ENCODE peak calls at places on chromosome 13, in six cellular contexts. One of them, this sample, is unnamed.

GRCh38 chr13:82330499-82330898 is 1551.8 kb downstream of the SLITRK1 start:
- DNase-seq in fibroblast of lung: peak
- DNase-seq in left lung: no peak
- DNase-seq in A549: peak
- DNase-seq in hepatocyte: no peak
- DNase-seq in heart left ventricle: no peak
- DNase-seq in this sample: no peak

GRCh38 chr13:102295316-102296048 is 106.4 kb downstream of the FGF14 start:
- DNase-seq in heart left ventricle: no peak
- DNase-seq in A549: no peak
- DNase-seq in hepatocyte: no peak
- DNase-seq in fibroblast of lung: peak
- DNase-seq in left lung: no peak
- DNase-seq in this sample: no peak

GRCh38 chr13:68908879-68909278 is 1198.7 kb upstream of the ATXN8OS start:
- DNase-seq in hepatocyte: no peak
- DNase-seq in left lung: no peak
- DNase-seq in A549: no peak
- DNase-seq in fibroblast of lung: no peak
- DNase-seq in heart left ventricle: no peak
- DNase-seq in this sample: no peak

GRCh38 chr13:107392205-107392604 is 823.1 kb downstream of the LIG4 start:
- DNase-seq in fibroblast of lung: no peak
- DNase-seq in heart left ventricle: no peak
- DNase-seq in left lung: no peak
- DNase-seq in A549: no peak
- DNase-seq in hepatocyte: no peak
- DNase-seq in this sample: no peak

GRCh38 chr13:63497601-63498000 is 2082.0 kb upstream of the PCDH20 start:
- DNase-seq in A549: no peak
- DNase-seq in fibroblast of lung: peak
- DNase-seq in hepatocyte: no peak
- DNase-seq in left lung: no peak
- DNase-seq in heart left ventricle: no peak
- DNase-seq in this sample: no peak

GRCh38 chr13:32272021-32272695 is 43.0 kb downstream of the ZAR1L start:
- DNase-seq in A549: no peak
- DNase-seq in hepatocyte: no peak
- DNase-seq in left lung: no peak
- DNase-seq in heart left ventricle: no peak
- DNase-seq in fibroblast of lung: no peak
- DNase-seq in this sample: no peak

GRCh38 chr13:98214008-98214643 is 37.1 kb upstream of the RNF113B start:
- DNase-seq in left lung: no peak
- DNase-seq in hepatocyte: peak
- DNase-seq in fibroblast of lung: peak
- DNase-seq in heart left ventricle: no peak
- DNase-seq in A549: no peak
- DNase-seq in this sample: no peak

GRCh38 chr13:19864339-19865309 is 1.2 kb upstream of the ZMYM5 start:
- DNase-seq in left lung: peak
- DNase-seq in A549: peak
- DNase-seq in heart left ventricle: peak
- DNase-seq in fibroblast of lung: peak
- DNase-seq in hepatocyte: peak
- DNase-seq in this sample: peak

DNA sequence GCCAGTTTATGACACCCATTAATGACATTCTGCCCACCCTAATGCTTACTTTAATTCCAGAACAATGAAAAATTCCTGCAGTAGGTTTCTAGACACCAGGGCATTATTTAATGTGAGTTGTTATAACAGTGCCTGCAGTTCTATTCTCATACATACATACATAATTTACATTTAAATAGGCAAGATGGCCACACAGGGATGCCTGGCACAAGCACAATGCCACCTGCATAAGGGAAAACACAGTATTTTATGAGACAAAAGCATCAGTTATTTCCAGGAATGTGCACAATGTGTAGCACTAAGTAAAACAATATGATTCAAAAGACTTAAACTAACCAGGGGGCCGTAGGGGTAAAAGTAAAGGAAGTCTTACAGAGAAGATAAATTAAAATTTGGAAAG is 243.9 kb upstream of the SPRY2 start:
- DNase-seq in left lung: no peak
- DNase-seq in A549: no peak
- DNase-seq in heart left ventricle: no peak
- DNase-seq in fibroblast of lung: no peak
- DNase-seq in hepatocyte: no peak
- DNase-seq in this sample: no peak
- H3K27ac ChIP-seq in left lung: no peak
- H3K27ac ChIP-seq in A549: no peak
- H3K27ac ChIP-seq in heart left ventricle: no peak
- H3K27ac ChIP-seq in fibroblast of lung: no peak
- H3K27ac ChIP-seq in hepatocyte: no peak
- H3K27ac ChIP-seq in this sample: no peak

DNA sequence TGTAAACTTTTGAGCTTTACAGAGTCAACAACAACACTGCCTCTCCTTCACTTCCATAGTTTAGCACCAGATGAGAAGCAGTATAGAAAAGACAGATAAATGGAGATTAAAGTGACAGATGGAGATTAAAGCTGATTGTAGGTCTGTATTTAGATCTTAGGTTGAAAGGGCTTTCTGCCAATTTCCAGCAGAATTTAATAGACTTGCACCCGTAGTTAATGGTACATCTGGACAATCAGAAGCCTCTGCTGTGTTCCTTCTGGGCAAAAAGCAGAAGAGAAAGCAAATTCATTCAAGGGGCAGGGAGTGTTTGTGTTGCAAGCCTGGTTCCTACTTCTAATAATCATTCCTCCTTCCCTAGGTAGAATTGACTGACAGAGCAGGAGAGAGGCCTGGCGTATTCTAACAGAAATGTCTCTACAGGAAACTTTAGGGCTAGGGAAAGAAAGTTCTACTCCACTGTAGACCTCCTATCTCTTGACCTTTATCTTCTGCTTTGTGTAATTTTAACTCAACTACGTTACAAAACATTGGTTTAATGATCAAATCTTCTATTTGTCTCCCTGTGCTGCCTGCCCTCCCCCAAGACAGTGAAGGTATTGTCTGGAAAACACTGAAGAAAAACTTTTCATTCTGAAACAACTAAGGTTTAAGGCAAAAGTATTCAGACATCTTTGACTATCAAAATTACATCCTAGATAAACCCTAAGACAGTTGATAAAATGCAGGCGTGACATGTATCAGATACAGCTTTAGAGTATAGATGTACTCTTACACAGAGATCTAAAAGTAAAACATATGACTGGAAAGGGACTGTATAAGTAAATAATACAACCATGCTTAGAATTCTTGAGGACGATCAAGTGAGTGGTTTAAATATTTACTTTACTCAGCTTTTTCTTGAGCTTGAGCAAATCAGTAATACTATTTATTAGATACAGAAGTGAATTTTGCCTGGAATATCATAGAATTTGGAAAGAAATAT is 44.5 kb downstream of the GPC6 start:
- DNase-seq in fibroblast of lung: no peak
- DNase-seq in hepatocyte: no peak
- DNase-seq in left lung: no peak
- DNase-seq in A549: peak
- DNase-seq in heart left ventricle: no peak
- DNase-seq in this sample: no peak
- H3K4me3 ChIP-seq in fibroblast of lung: no peak
- H3K4me3 ChIP-seq in hepatocyte: no peak
- H3K4me3 ChIP-seq in left lung: no peak
- H3K4me3 ChIP-seq in A549: no peak
- H3K4me3 ChIP-seq in heart left ventricle: no peak
- H3K4me3 ChIP-seq in this sample: no peak

GRCh38 chr13:42803563-42804212 is 22.3 kb downstream of the FAM216B start:
- DNase-seq in fibroblast of lung: peak
- DNase-seq in hepatocyte: no peak
- DNase-seq in heart left ventricle: no peak
- DNase-seq in A549: no peak
- DNase-seq in left lung: no peak
- DNase-seq in this sample: no peak
- H3K27ac ChIP-seq in fibroblast of lung: no peak
- H3K27ac ChIP-seq in hepatocyte: peak
- H3K27ac ChIP-seq in heart left ventricle: no peak
- H3K27ac ChIP-seq in A549: no peak
- H3K27ac ChIP-seq in left lung: no peak
- H3K27ac ChIP-seq in this sample: no peak

GRCh38 chr13:25933520-25933919 is 118.3 kb downstream of the SHISA2 start:
- DNase-seq in fibroblast of lung: no peak
- DNase-seq in heart left ventricle: no peak
- DNase-seq in hepatocyte: peak
- DNase-seq in left lung: no peak
- DNase-seq in A549: no peak
- DNase-seq in this sample: no peak
- H3K4me3 ChIP-seq in fibroblast of lung: no peak
- H3K4me3 ChIP-seq in heart left ventricle: no peak
- H3K4me3 ChIP-seq in hepatocyte: no peak
- H3K4me3 ChIP-seq in left lung: no peak
- H3K4me3 ChIP-seq in A549: no peak
- H3K4me3 ChIP-seq in this sample: no peak

GRCh38 chr13:75537401-75538365 is at the start of gene COMMD6:
- DNase-seq in left lung: peak
- DNase-seq in hepatocyte: peak
- DNase-seq in A549: peak
- DNase-seq in heart left ventricle: peak
- DNase-seq in fibroblast of lung: peak
- DNase-seq in this sample: peak

GRCh38 chr13:75544681-75545333 is 4.8 kb upstream of the UCHL3 start:
- DNase-seq in left lung: no peak
- DNase-seq in hepatocyte: no peak
- DNase-seq in heart left ventricle: no peak
- DNase-seq in A549: peak
- DNase-seq in fibroblast of lung: peak
- DNase-seq in this sample: no peak

GRCh38 chr13:75547917-75548316 is 1.7 kb upstream of the UCHL3 start:
- DNase-seq in hepatocyte: no peak
- DNase-seq in fibroblast of lung: no peak
- DNase-seq in heart left ventricle: no peak
- DNase-seq in left lung: no peak
- DNase-seq in A549: no peak
- DNase-seq in this sample: no peak

GRCh38 chr13:75541287-75541686 is 3.6 kb upstream of the COMMD6 start:
- DNase-seq in A549: no peak
- DNase-seq in hepatocyte: no peak
- DNase-seq in heart left ventricle: no peak
- DNase-seq in fibroblast of lung: no peak
- DNase-seq in left lung: no peak
- DNase-seq in this sample: no peak

GRCh38 chr13:75541961-75542360 is 4.3 kb upstream of the COMMD6 start:
- DNase-seq in left lung: no peak
- DNase-seq in hepatocyte: no peak
- DNase-seq in heart left ventricle: no peak
- DNase-seq in A549: no peak
- DNase-seq in fibroblast of lung: no peak
- DNase-seq in this sample: no peak
- H3K27ac ChIP-seq in left lung: no peak
- H3K27ac ChIP-seq in hepatocyte: no peak
- H3K27ac ChIP-seq in heart left ventricle: no peak
- H3K27ac ChIP-seq in A549: no peak
- H3K27ac ChIP-seq in fibroblast of lung: no peak
- H3K27ac ChIP-seq in this sample: no peak

GRCh38 chr13:113291997-113292862 is 4.8 kb upstream of the LAMP1 start:
- DNase-seq in hepatocyte: peak
- DNase-seq in A549: no peak
- DNase-seq in heart left ventricle: no peak
- DNase-seq in fibroblast of lung: peak
- DNase-seq in left lung: peak
- DNase-seq in this sample: no peak
- H3K4me3 ChIP-seq in hepatocyte: no peak
- H3K4me3 ChIP-seq in A549: no peak
- H3K4me3 ChIP-seq in heart left ventricle: peak
- H3K4me3 ChIP-seq in fibroblast of lung: peak
- H3K4me3 ChIP-seq in left lung: peak
- H3K4me3 ChIP-seq in this sample: peak

GRCh38 chr13:41614671-41615519 is 157.5 kb downstream of the RGCC start:
- DNase-seq in hepatocyte: peak
- DNase-seq in A549: no peak
- DNase-seq in heart left ventricle: no peak
- DNase-seq in left lung: no peak
- DNase-seq in fibroblast of lung: peak
- DNase-seq in this sample: no peak

GRCh38 chr13:41615520-41615838 is 158.1 kb downstream of the RGCC start:
- DNase-seq in left lung: no peak
- DNase-seq in heart left ventricle: no peak
- DNase-seq in hepatocyte: no peak
- DNase-seq in A549: no peak
- DNase-seq in fibroblast of lung: no peak
- DNase-seq in this sample: no peak

GRCh38 chr13:41611385-41611784 is 154.0 kb downstream of the RGCC start:
- DNase-seq in left lung: no peak
- DNase-seq in A549: no peak
- DNase-seq in heart left ventricle: no peak
- DNase-seq in hepatocyte: no peak
- DNase-seq in fibroblast of lung: no peak
- DNase-seq in this sample: no peak

GRCh38 chr13:41613471-41613870 is 156.1 kb downstream of the RGCC start:
- DNase-seq in left lung: no peak
- DNase-seq in hepatocyte: no peak
- DNase-seq in fibroblast of lung: no peak
- DNase-seq in A549: no peak
- DNase-seq in heart left ventricle: no peak
- DNase-seq in this sample: no peak

GRCh38 chr13:41613984-41614581 is 156.7 kb downstream of the RGCC start:
- DNase-seq in hepatocyte: peak
- DNase-seq in fibroblast of lung: peak
- DNase-seq in heart left ventricle: peak
- DNase-seq in left lung: peak
- DNase-seq in A549: no peak
- DNase-seq in this sample: no peak
- H3K27ac ChIP-seq in hepatocyte: peak
- H3K27ac ChIP-seq in fibroblast of lung: peak
- H3K27ac ChIP-seq in heart left ventricle: peak
- H3K27ac ChIP-seq in left lung: peak
- H3K27ac ChIP-seq in A549: no peak
- H3K27ac ChIP-seq in this sample: no peak

GRCh38 chr13:21012841-21013681 is 48.3 kb downstream of the LATS2 start:
- DNase-seq in heart left ventricle: no peak
- DNase-seq in hepatocyte: no peak
- DNase-seq in fibroblast of lung: no peak
- DNase-seq in A549: no peak
- DNase-seq in left lung: no peak
- DNase-seq in this sample: no peak

GRCh38 chr13:21014666-21015170 is 46.7 kb downstream of the LATS2 start:
- DNase-seq in left lung: no peak
- DNase-seq in fibroblast of lung: peak
- DNase-seq in hepatocyte: peak
- DNase-seq in A549: peak
- DNase-seq in heart left ventricle: no peak
- DNase-seq in this sample: no peak

GRCh38 chr13:21013682-21014038 is 47.7 kb downstream of the LATS2 start:
- DNase-seq in left lung: no peak
- DNase-seq in A549: no peak
- DNase-seq in heart left ventricle: no peak
- DNase-seq in hepatocyte: no peak
- DNase-seq in fibroblast of lung: no peak
- DNase-seq in this sample: no peak

GRCh38 chr13:21015284-21015683 is 46.1 kb downstream of the LATS2 start:
- DNase-seq in A549: no peak
- DNase-seq in fibroblast of lung: no peak
- DNase-seq in heart left ventricle: no peak
- DNase-seq in left lung: no peak
- DNase-seq in hepatocyte: no peak
- DNase-seq in this sample: no peak

GRCh38 chr13:21014139-21014665 is 47.2 kb downstream of the LATS2 start:
- DNase-seq in heart left ventricle: no peak
- DNase-seq in A549: no peak
- DNase-seq in fibroblast of lung: no peak
- DNase-seq in hepatocyte: peak
- DNase-seq in left lung: no peak
- DNase-seq in this sample: no peak
- H3K4me3 ChIP-seq in heart left ventricle: no peak
- H3K4me3 ChIP-seq in A549: no peak
- H3K4me3 ChIP-seq in fibroblast of lung: peak
- H3K4me3 ChIP-seq in hepatocyte: no peak
- H3K4me3 ChIP-seq in left lung: no peak
- H3K4me3 ChIP-seq in this sample: no peak

This sample was measured in effector memory CD4-positive, alpha-beta T cell.